ENCODE peak calls at places on chromosomes 6 and 20, in ten cellular contexts. C, K, V, Q, L, Y, R, G, N and I are unnamed samples.

GRCh38 chr20:48421547-48421946 is 406.3 kb downstream of the PREX1 start:
- DNase-seq in Q (no peak), Y (no peak), L (no peak), C (no peak), N (no peak), K (no peak), G (no peak), V (no peak), R (no peak), I (no peak)

GRCh38 chr6:147395158-147395557 is 113.3 kb upstream of the SAMD5 start:
- DNase-seq in K (no peak), C (no peak), N (no peak), Q (no peak), Y (no peak), G (no peak), L (no peak), V (peak; percentile 62), R (no peak), I (no peak)

GRCh38 chr20:58741384-58741783 is 48.8 kb downstream of the NPEPL1 start:
- DNase-seq in N (no peak), G (no peak), R (no peak), V (no peak), Q (no peak), L (no peak), C (no peak), Y (no peak), K (no peak), I (no peak)

GRCh38 chr6:87483929-87484328 is 11.2 kb downstream of the SLC35A1 start:
- DNase-seq in R (no peak), K (no peak), V (peak; percentile 85), N (no peak), Q (peak; percentile 64), Y (no peak), L (no peak), C (peak; percentile 41), G (no peak), I (peak; percentile 52)

GRCh38 chr6:56775498-56776166 is 132.9 kb upstream of the DST start:
- DNase-seq in Q (no peak), L (no peak), C (no peak), N (no peak), G (no peak), K (no peak), Y (no peak), R (no peak), V (no peak), I (no peak)

GRCh38 chr6:12504325-12504966 is 212.1 kb upstream of the PHACTR1 start:
- DNase-seq in Q (peak; percentile 25), R (peak; percentile 41), G (no peak), K (no peak), L (no peak), Y (no peak), V (peak; percentile 22), C (no peak), N (peak; percentile 22), I (no peak)

GRCh38 chr6:165663736-165664552 is 903 bp upstream of the PDE10A start:
- DNase-seq in N (no peak), C (peak; percentile 11), L (no peak), G (no peak), Y (no peak), R (peak; percentile 30), V (peak; percentile 20), Q (peak; percentile 20), K (peak; percentile 47), I (peak; percentile 43)

GRCh38 chr20:24991897-24992419 is 593 bp downstream of the APMAP start:
- DNase-seq in Y (no peak), K (no peak), C (no peak), R (no peak), N (no peak), G (no peak), Q (no peak), L (no peak), V (no peak), I (peak; percentile 41)

GRCh38 chr20:47358672-47359532 is 2.4 kb upstream of the ZMYND8 start:
- DNase-seq in N (no peak), V (peak; percentile 97), C (no peak), Y (peak; percentile 15), L (peak; percentile 99), Q (peak; percentile 81), G (no peak), R (no peak), K (peak; percentile 84), I (peak; percentile 44)

GRCh38 chr6:108755257-108756240 is 92.7 kb upstream of the ARMC2 start:
- DNase-seq in N (no peak), L (no peak), G (no peak), Y (no peak), K (no peak), R (no peak), Q (peak; percentile 24), C (no peak), V (peak; percentile 24), I (no peak)

GRCh38 chr20:57500941-57501340 is 24.0 kb downstream of the CTCFL start:
- DNase-seq in V (no peak), N (no peak), K (no peak), G (no peak), L (no peak), Q (no peak), Y (no peak), R (no peak), C (no peak), I (no peak)

GRCh38 chr20:46400828-46401477 is 5.5 kb downstream of the ELMO2 start:
- DNase-seq in V (peak; percentile 76), Q (no peak), K (no peak), C (no peak), G (no peak), L (no peak), R (no peak), Y (peak; percentile 25), N (no peak), I (no peak)

GRCh38 chr6:25612666-25613065 is 39.3 kb upstream of the SCGN start:
- DNase-seq in R (no peak), Q (no peak), K (no peak), N (no peak), Y (no peak), C (no peak), L (no peak), V (no peak), G (no peak), I (no peak)

GRCh38 chr6:75896526-75896925 is 147.5 kb downstream of the MYO6 start:
- DNase-seq in V (no peak), N (no peak), G (no peak), L (no peak), Y (no peak), R (no peak), C (no peak), Q (no peak), K (no peak), I (no peak)

GRCh38 chr6:24855389-24856245 is 56.9 kb upstream of the ARMH2 start:
- DNase-seq in G (no peak), V (peak; percentile 76), Q (peak; percentile 54), K (peak; percentile 63), L (peak; percentile 29), R (peak; percentile 73), Y (peak; percentile 63), C (peak; percentile 55), N (peak; percentile 59), I (peak; percentile 52)

GRCh38 chr6:35061102-35061615 is 80.0 kb downstream of the TCP11 start:
- DNase-seq in L (no peak), K (no peak), V (no peak), C (no peak), Y (no peak), Q (no peak), R (no peak), N (no peak), G (no peak), I (no peak)

GRCh38 chr6:49072146-49072545 is 390.9 kb downstream of the MMUT start:
- DNase-seq in G (no peak), Y (no peak), Q (peak; percentile 20), V (no peak), C (no peak), N (no peak), K (no peak), L (no peak), R (no peak), I (no peak)

GRCh38 chr20:44008806-44009678 is 94.4 kb downstream of the TOX2 start:
- DNase-seq in G (no peak), Q (peak; percentile 28), Y (no peak), N (no peak), C (no peak), V (no peak), L (no peak), R (no peak), K (no peak), I (no peak)

GRCh38 chr20:2390971-2391675 is 10.4 kb downstream of the TGM6 start:
- DNase-seq in C (no peak), V (no peak), G (no peak), R (peak; percentile 59), Y (no peak), N (peak; percentile 67), K (no peak), L (no peak), Q (no peak), I (no peak)

GRCh38 chr6:98827295-98828159 is 6.8 kb upstream of the POU3F2 start:
- DNase-seq in R (no peak), C (peak; percentile 65), Q (no peak), L (no peak), V (no peak), N (no peak), K (no peak), G (no peak), Y (no peak), I (no peak)

GRCh38 chr6:137313928-137314855 is 95.0 kb upstream of the IFNGR1 start:
- DNase-seq in K (peak; percentile 74), R (peak; percentile 59), Q (peak; percentile 30), Y (peak; percentile 47), V (peak; percentile 72), L (no peak), N (peak; percentile 45), G (peak; percentile 54), C (peak; percentile 61), I (peak; percentile 76)

GRCh38 chr6:164286021-164286420 is 871.5 kb downstream of the QKI start:
- DNase-seq in K (no peak), V (peak; percentile 1), G (no peak), N (no peak), C (no peak), L (no peak), Q (no peak), R (no peak), Y (no peak), I (no peak)

GRCh38 chr20:50733644-50734349 is 2.4 kb downstream of the PARD6B start:
- DNase-seq in K (no peak), G (no peak), R (no peak), Y (no peak), N (no peak), Q (no peak), L (no peak), C (no peak), V (no peak), I (no peak)

GRCh38 chr6:106631356-106631755 is 2.0 kb downstream of the QRSL1 start:
- DNase-seq in C (no peak), Y (no peak), L (no peak), K (no peak), R (no peak), V (no peak), Q (no peak), G (no peak), N (no peak), I (no peak)

GRCh38 chr6:44003345-44004061 is 123.7 kb downstream of the MRPL14 start:
- DNase-seq in V (no peak), R (peak; percentile 68), L (no peak), Y (no peak), K (no peak), Q (no peak), C (no peak), G (no peak), N (peak; percentile 50), I (no peak)

GRCh38 chr20:45257711-45258110 is 3.3 kb upstream of the SLPI start:
- DNase-seq in C (no peak), Y (no peak), V (no peak), K (no peak), G (no peak), R (no peak), L (no peak), Q (no peak), N (no peak), I (no peak)

GRCh38 chr6:99119109-99120031 is 171.6 kb upstream of the FBXL4 start:
- DNase-seq in C (peak; percentile 50), G (no peak), V (peak; percentile 54), N (peak; percentile 33), L (no peak), Y (no peak), Q (peak; percentile 48), R (peak; percentile 50), K (no peak), I (peak; percentile 39)